ENCODE peak calls at places on chromosomes 5 and 9, in ten cellular contexts. V, K, N, U, W, Q, Z, G, R and X are unnamed samples.

GRCh38 chr5:119396265-119396664 is 40.4 kb downstream of the TNFAIP8 start:
- DNase-seq in V (no peak), K (no peak), N (no peak), U (no peak), W (no peak), Q (no peak), Z (no peak), G (no peak), R (no peak), X (no peak)

GRCh38 chr5:6362846-6363245 is 15.5 kb downstream of the MED10 start:
- DNase-seq in V (no peak), K (no peak), N (peak), U (no peak), W (no peak), Q (no peak), Z (no peak), G (no peak), R (no peak), X (no peak)

GRCh38 chr9:72592501-72593403 is 71.3 kb downstream of the TMC1 start:
- DNase-seq in V (peak), K (peak), N (peak), U (peak), W (peak), Q (no peak), Z (peak), G (peak), R (peak), X (peak)

GRCh38 chr5:59036274-59036961 is 453.5 kb downstream of the RAB3C start:
- DNase-seq in V (peak), K (no peak), N (no peak), U (peak), W (peak), Q (no peak), Z (peak), G (no peak), R (peak), X (peak)

GRCh38 chr9:127904888-127905728 is 5.7 kb upstream of the ST6GALNAC6 start:
- DNase-seq in V (no peak), K (no peak), N (no peak), U (no peak), W (no peak), Q (no peak), Z (peak), G (no peak), R (no peak), X (no peak)

GRCh38 chr5:159629158-159629557 is 287.1 kb upstream of the ADRA1B start:
- DNase-seq in V (no peak), K (no peak), N (no peak), U (no peak), W (no peak), Q (no peak), Z (no peak), G (no peak), R (no peak), X (no peak)

GRCh38 chr5:9557696-9558095 is 11.8 kb upstream of the SEMA5A start:
- DNase-seq in V (no peak), K (no peak), N (no peak), U (peak), W (peak), Q (no peak), Z (no peak), G (no peak), R (peak), X (no peak)

GRCh38 chr5:67021031-67021430 is 175.6 kb downstream of the CD180 start:
- DNase-seq in V (no peak), K (no peak), N (no peak), U (no peak), W (no peak), Q (no peak), Z (no peak), G (no peak), R (no peak), X (no peak)

GRCh38 chr5:67465556-67466206 is 269.1 kb upstream of the CD180 start:
- DNase-seq in V (no peak), K (no peak), N (no peak), U (no peak), W (no peak), Q (no peak), Z (no peak), G (no peak), R (no peak), X (no peak)

GRCh38 chr5:124906339-124907097 is 160.1 kb upstream of the ZNF608 start:
- DNase-seq in V (no peak), K (peak), N (peak), U (peak), W (peak), Q (peak), Z (no peak), G (peak), R (no peak), X (peak)

GRCh38 chr5:149408252-149409099 is 29.4 kb upstream of the IL17B start:
- DNase-seq in V (no peak), K (no peak), N (no peak), U (no peak), W (no peak), Q (no peak), Z (no peak), G (no peak), R (no peak), X (no peak)

GRCh38 chr9:129368458-129368978 is 190.5 kb upstream of the IER5L start:
- DNase-seq in V (no peak), K (no peak), N (no peak), U (no peak), W (no peak), Q (no peak), Z (no peak), G (no peak), R (no peak), X (no peak)

GRCh38 chr5:115770466-115770865 is 46.0 kb downstream of the CDO1 start:
- DNase-seq in V (no peak), K (no peak), N (no peak), U (no peak), W (peak), Q (peak), Z (no peak), G (no peak), R (no peak), X (no peak)